ENCODE peak calls at places on chromosome 5, in six cellular contexts. R is mesenchymal stem cell, I is brain microvascular endothelial cell, J is kidney epithelial cell, E is memory B cell, F is ELR. W is an unnamed sample.

GRCh38 chr5:177109810-177110209 is 23.1 kb downstream of the FGFR4 start:
- DNase-seq in R (no peak), I (no peak), J (no peak), E (no peak), F (no peak), W (no peak)

GRCh38 chr5:58076473-58077257 is 383.2 kb downstream of the PLK2 start:
- DNase-seq in R (no peak), I (no peak), J (no peak), E (no peak), F (no peak), W (no peak)

GRCh38 chr5:8188874-8189588 is 320.1 kb downstream of the MTRR start:
- DNase-seq in R (no peak), I (no peak), J (peak; percentile 43), E (no peak), F (no peak), W (no peak)

GRCh38 chr5:20030125-20030524 is 42.1 kb upstream of the CDH18 start:
- DNase-seq in R (no peak), I (no peak), J (no peak), E (no peak), F (peak; percentile 23), W (no peak)

GRCh38 chr5:117533792-117534191 is 959.2 kb upstream of the SEMA6A start:
- DNase-seq in R (no peak), I (no peak), J (no peak), E (no peak), F (no peak), W (no peak)

GRCh38 chr5:126339215-126339805 is 83.9 kb upstream of the GRAMD2B start:
- DNase-seq in R (peak; percentile 72), I (peak; percentile 60), J (no peak), E (peak; percentile 58), F (peak; percentile 79), W (no peak)

GRCh38 chr5:98941131-98941883 is 12.5 kb upstream of the CHD1 start:
- DNase-seq in R (no peak), I (no peak), J (no peak), E (no peak), F (no peak), W (no peak)

GRCh38 chr5:17359451-17359965 is 138.5 kb upstream of the TAF11L2 start:
- DNase-seq in R (peak; percentile 85), I (no peak), J (no peak), E (no peak), F (no peak), W (no peak)

GRCh38 chr5:81068063-81068462 is 107.9 kb downstream of the RASGRF2 start:
- DNase-seq in R (no peak), I (no peak), J (no peak), E (no peak), F (no peak), W (no peak)

GRCh38 chr5:45385321-45386058 is 310.7 kb downstream of the HCN1 start:
- DNase-seq in R (peak; percentile 92), I (peak; percentile 33), J (peak; percentile 10), E (no peak), F (peak; percentile 75), W (no peak)

GRCh38 chr5:912356-913091 is 19.8 kb downstream of the TRIP13 start:
- DNase-seq in R (peak; percentile 97), I (peak; percentile 100), J (peak; percentile 82), E (no peak), F (peak; percentile 99), W (no peak)

GRCh38 chr5:180463916-180464602 is 30.1 kb upstream of the CNOT6 start:
- DNase-seq in R (no peak), I (no peak), J (no peak), E (no peak), F (no peak), W (no peak)